ENCODE peak calls at places on chromosomes 6 and 20, in five cellular contexts. J is GM12878, V is H1, B is HCT116, R is SK-N-SH. E is an unnamed sample.

GRCh38 chr20:2902818-2903217 is 29.5 kb downstream of the PTPRA start:
- DNase-seq in J (no peak), V (no peak), B (no peak), R (no peak), E (no peak)

GRCh38 chr6:150417899-150418824 is 49.4 kb downstream of the IYD start:
- DNase-seq in J (peak; percentile 40), V (no peak), B (peak; percentile 88), R (peak; percentile 36), E (peak; percentile 80)

GRCh38 chr6:169738204-169738971 is 13.0 kb downstream of the DYNLT2 start:
- DNase-seq in J (no peak), V (no peak), B (no peak), R (no peak), E (no peak)

GRCh38 chr6:5325173-5325572 is 63.9 kb downstream of the FARS2 start:
- DNase-seq in J (no peak), V (no peak), B (no peak), R (no peak), E (no peak)

GRCh38 chr20:46323557-46323956 is 15.3 kb upstream of the CDH22 start:
- DNase-seq in J (no peak), V (no peak), B (no peak), R (no peak), E (no peak)

GRCh38 chr20:47178277-47178676 is 178.2 kb downstream of the ZMYND8 start:
- DNase-seq in J (no peak), V (no peak), B (no peak), R (no peak), E (no peak)

GRCh38 chr6:130993292-130993765 is 69.7 kb downstream of the EPB41L2 start:
- DNase-seq in J (no peak), V (no peak), B (no peak), R (no peak), E (no peak)

GRCh38 chr20:57562541-57563465 is 1.9 kb downstream of the PCK1 start:
- DNase-seq in J (no peak), V (no peak), B (no peak), R (no peak), E (no peak)

GRCh38 chr20:3846378-3846739 is 275 bp upstream of the MAVS start:
- DNase-seq in J (no peak), V (no peak), B (no peak), R (no peak), E (no peak)

GRCh38 chr6:28161410-28162079 is 19.9 kb downstream of the ZKSCAN8 start:
- DNase-seq in J (peak; percentile 40), V (peak; percentile 97), B (no peak), R (peak; percentile 87), E (no peak)

GRCh38 chr6:9516207-9516606 is 898.7 kb downstream of the TFAP2A start:
- DNase-seq in J (no peak), V (peak; percentile 48), B (peak; percentile 57), R (no peak), E (no peak)

GRCh38 chr6:90253631-90254030 is 43.0 kb downstream of the BACH2 start:
- DNase-seq in J (no peak), V (no peak), B (no peak), R (no peak), E (no peak)

GRCh38 chr20:60257671-60258070 is 299.4 kb downstream of the CDH26 start:
- DNase-seq in J (no peak), V (no peak), B (no peak), R (no peak), E (no peak)

GRCh38 chr6:108876929-108877775 is 28.9 kb downstream of the ARMC2 start:
- DNase-seq in J (no peak), V (no peak), B (no peak), R (no peak), E (no peak)

GRCh38 chr6:11262231-11262630 is 29.8 kb upstream of the NEDD9 start:
- DNase-seq in J (no peak), V (no peak), B (no peak), R (no peak), E (no peak)

GRCh38 chr6:75884822-75885221 is 135.8 kb downstream of the MYO6 start:
- DNase-seq in J (no peak), V (no peak), B (no peak), R (no peak), E (no peak)

GRCh38 chr6:25883991-25884390 is 9.9 kb upstream of the SLC17A3 start:
- DNase-seq in J (no peak), V (no peak), B (no peak), R (no peak), E (no peak)

GRCh38 chr6:41428995-41429417 is 93.6 kb downstream of the NCR2 start:
- DNase-seq in J (no peak), V (no peak), B (no peak), R (no peak), E (no peak)

GRCh38 chr6:17086469-17086868 is 15.4 kb upstream of the STMND1 start:
- DNase-seq in J (no peak), V (no peak), B (peak; percentile 75), R (peak; percentile 66), E (peak; percentile 57)

GRCh38 chr20:62363920-62364851 is 2.9 kb downstream of the LAMA5 start:
- DNase-seq in J (no peak), V (peak; percentile 59), B (no peak), R (no peak), E (no peak)

GRCh38 chr6:36862848-36863382 is 11.7 kb downstream of the PPIL1 start:
- DNase-seq in J (no peak), V (no peak), B (no peak), R (no peak), E (no peak)
- H3K27ac ChIP-seq in J (no peak overlapping the region), V (no peak overlapping the region), B (no peak overlapping the region), R (no peak overlapping the region), E (no peak overlapping the region)

GRCh38 chr6:70524721-70525286 is 41.9 kb upstream of the SDHAF4 start:
- DNase-seq in J (no peak), V (no peak), B (no peak), R (no peak), E (no peak)
- TF ChIP-seq SIN3A in J (no peak), V (no peak), B (no peak), R (no peak), E (no peak)

GRCh38 chr20:13884803-13885202 is 100.0 kb downstream of the NDUFAF5 start:
- DNase-seq in J (no peak), V (no peak), B (no peak), R (no peak), E (no peak)
- H3K27ac ChIP-seq in J (no peak overlapping the region), V (no peak overlapping the region), B (no peak overlapping the region), R (no peak overlapping the region), E (no peak overlapping the region)

DNA sequence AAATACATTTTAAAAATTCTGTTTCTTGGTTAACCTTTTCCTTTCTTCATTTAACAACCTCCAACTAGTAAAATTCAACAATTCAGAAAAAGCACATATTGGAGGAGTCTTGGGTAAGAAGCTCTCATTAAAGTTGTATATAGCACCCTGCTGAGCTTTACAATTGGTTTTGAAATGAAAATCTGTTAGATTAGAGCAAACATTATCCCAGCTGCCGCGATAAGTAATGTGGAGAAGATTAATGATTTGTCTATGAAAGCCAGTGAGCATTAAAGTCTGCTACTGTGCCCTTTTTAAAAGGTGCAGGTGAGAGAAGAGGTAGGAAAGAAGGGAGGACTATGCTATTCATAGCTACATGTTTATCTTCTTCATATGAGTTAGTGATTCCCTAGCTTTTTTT is 201.5 kb downstream of the ZFAND3 start:
- DNase-seq in J (no peak), V (no peak), B (no peak), R (no peak), E (no peak)
- TF ChIP-seq SIN3A in J (no peak), V (no peak), B (no peak), R (no peak), E (no peak)

GRCh38 chr20:51691703-51692102 is 76.5 kb downstream of the ATP9A start:
- DNase-seq in J (no peak), V (no peak), B (no peak), R (no peak), E (no peak)

GRCh38 chr20:51687630-51688029 is 80.6 kb downstream of the ATP9A start:
- DNase-seq in J (no peak), V (no peak), B (no peak), R (no peak), E (no peak)

GRCh38 chr20:51687071-51687470 is 81.1 kb downstream of the ATP9A start:
- DNase-seq in J (no peak), V (no peak), B (peak; percentile 63), R (no peak), E (no peak)

GRCh38 chr20:51692806-51693400 is 75.3 kb downstream of the ATP9A start:
- DNase-seq in J (no peak), V (no peak), B (no peak), R (no peak), E (no peak)

DNA sequence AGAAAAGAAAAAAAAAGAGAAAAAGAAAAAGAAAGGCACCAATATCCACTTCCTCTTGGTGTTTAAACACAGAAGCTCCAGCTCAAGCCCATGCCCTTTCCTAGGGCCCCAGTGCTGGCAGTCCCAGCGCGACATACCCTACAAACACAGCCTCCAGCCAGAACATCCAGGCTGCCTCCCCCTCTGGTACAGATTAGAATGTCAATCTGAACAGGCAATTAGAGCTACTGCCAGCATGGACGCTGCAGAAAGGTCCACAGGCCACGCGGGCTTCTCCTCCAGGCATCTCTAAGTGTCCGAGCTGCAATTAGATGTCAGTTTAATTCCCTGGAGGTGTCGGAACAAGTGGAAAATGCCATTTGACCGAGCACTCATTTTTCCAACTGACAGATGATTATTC is 79.6 kb downstream of the ATP9A start:
- DNase-seq in J (no peak), V (no peak), B (no peak), R (peak; percentile 65), E (no peak)
- H3K27ac ChIP-seq in J (no peak overlapping the region), V (no peak overlapping the region), B (no peak overlapping the region), R (no peak overlapping the region), E (no peak overlapping the region)

GRCh38 chr6:142942805-142943227 is 2.2 kb downstream of the HIVEP2 start:
- DNase-seq in J (no peak), V (no peak), B (no peak), R (peak; percentile 36), E (no peak)
- TF ChIP-seq SIN3A in J (no peak), V (no peak), B (no peak), R (no peak), E (no peak)

GRCh38 chr6:36985384-36985962 is 523 bp downstream of the MTCH1 start:
- DNase-seq in J (no peak), V (no peak), B (no peak), R (no peak), E (no peak)
- H3K27ac ChIP-seq in J (peak overlapping the region; percentile 90), V (peak overlapping the region; percentile 71), B (peak overlapping the region; percentile 87), R (peak overlapping the region; percentile 64), E (peak overlapping the region; percentile 81)

GRCh38 chr6:167683028-167683862 is 143.5 kb upstream of the AFDN start:
- DNase-seq in J (no peak), V (no peak), B (peak; percentile 82), R (no peak), E (peak; percentile 80)
- TF ChIP-seq SIN3A in J (no peak), V (no peak), B (peak; percentile 91), R (no peak), E (no peak)

DNA sequence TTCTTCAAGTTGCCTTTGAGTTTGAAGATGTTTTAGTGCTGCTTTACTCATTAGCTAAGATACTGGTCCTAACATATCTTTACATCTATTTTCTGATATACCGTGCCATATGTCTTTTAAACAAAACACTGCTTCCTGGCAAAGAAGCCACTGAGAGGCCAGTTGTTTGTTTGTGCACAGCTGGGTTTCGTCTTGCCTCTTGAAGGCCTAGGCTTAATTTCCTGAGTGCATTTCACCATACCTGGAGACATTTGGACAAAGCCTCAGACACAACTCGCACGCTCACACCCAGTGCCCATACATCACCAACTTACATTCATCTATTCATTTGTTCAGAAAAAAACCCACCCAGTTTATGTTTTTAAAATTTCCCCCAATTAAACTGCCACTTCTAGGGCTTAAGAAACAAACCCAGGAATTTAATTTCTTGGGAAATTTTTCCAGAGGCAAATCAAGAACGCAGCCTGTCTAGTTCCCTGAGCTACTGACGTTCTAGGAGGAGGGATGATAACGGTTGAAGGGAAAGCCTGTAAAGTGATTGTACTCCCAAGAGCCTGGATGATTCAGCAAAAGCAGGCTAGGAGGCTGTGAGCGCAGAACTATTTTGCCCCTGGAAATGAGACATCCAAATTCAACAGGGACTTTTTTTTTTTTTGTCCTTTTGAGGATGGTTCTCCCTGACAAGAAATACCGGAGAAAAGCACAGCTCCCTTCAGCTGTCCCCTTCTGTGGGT is 77.7 kb downstream of the OLIG3 start:
- DNase-seq in J (no peak), V (no peak), B (no peak), R (no peak), E (no peak)
- H3K27ac ChIP-seq in J (no peak overlapping the region), V (no peak overlapping the region), B (no peak overlapping the region), R (no peak overlapping the region), E (no peak overlapping the region)

E was measured in Panc1.